ENCODE peak calls at places on chromosomes 5 and 9, in ten cellular contexts. E is progenitor cell of endocrine pancreas, C is left ventricle myocardium inferior, O is upper lobe of right lung, V is A549, G is brain microvascular endothelial cell, D is GM12865, N is AG04450, L is suprapubic skin, X is cardiac fibroblast. U is an unnamed sample.

GRCh38 chr5:180784497-180785097 is 18.0 kb downstream of the MGAT1 start:
- DNase-seq in E (no peak), C (peak), O (peak), V (peak), G (peak), D (peak), N (peak), L (no peak), X (peak), U (peak)

GRCh38 chr5:179342577-179342976 is 2.7 kb downstream of the ADAMTS2 start:
- DNase-seq in E (no peak), C (no peak), O (no peak), V (no peak), G (peak), D (no peak), N (no peak), L (no peak), X (peak), U (no peak)

GRCh38 chr5:158382473-158382872 is 523.5 kb upstream of the CLINT1 start:
- DNase-seq in E (no peak), C (peak), O (peak), V (peak), G (peak), D (peak), N (peak), L (peak), X (peak), U (no peak)

GRCh38 chr5:32612134-32612888 is 27.0 kb downstream of the SUB1 start:
- DNase-seq in E (no peak), C (no peak), O (no peak), V (no peak), G (peak), D (no peak), N (no peak), L (no peak), X (peak), U (no peak)

GRCh38 chr5:32767948-32768427 is 56.9 kb downstream of the NPR3 start:
- DNase-seq in E (no peak), C (no peak), O (no peak), V (peak), G (peak), D (no peak), N (peak), L (no peak), X (peak), U (no peak)

GRCh38 chr5:17000296-17000939 is 64.3 kb upstream of the MYO10 start:
- DNase-seq in E (no peak), C (no peak), O (no peak), V (peak), G (peak), D (no peak), N (peak), L (no peak), X (peak), U (no peak)

GRCh38 chr9:113992276-113992951 is 85.7 kb downstream of the AMBP start:
- DNase-seq in E (no peak), C (peak), O (no peak), V (no peak), G (no peak), D (no peak), N (no peak), L (peak), X (no peak), U (no peak)

GRCh38 chr5:113806823-113807222 is 293.3 kb downstream of the YTHDC2 start:
- DNase-seq in E (no peak), C (no peak), O (no peak), V (no peak), G (no peak), D (no peak), N (no peak), L (no peak), X (peak), U (no peak)

GRCh38 chr9:124285903-124286291 is 28.1 kb downstream of the NEK6 start:
- DNase-seq in E (no peak), C (peak), O (peak), V (peak), G (peak), D (peak), N (peak), L (no peak), X (peak), U (no peak)

GRCh38 chr5:140295414-140295813 is 7.5 kb downstream of the PFDN1 start:
- DNase-seq in E (no peak), C (no peak), O (no peak), V (peak), G (peak), D (peak), N (peak), L (no peak), X (peak), U (no peak)

GRCh38 chr5:112681481-112681908 is 56.2 kb upstream of the APC start:
- DNase-seq in E (no peak), C (no peak), O (no peak), V (no peak), G (no peak), D (peak), N (no peak), L (no peak), X (no peak), U (no peak)

GRCh38 chr5:180825768-180826525 is 23.3 kb upstream of the MGAT1 start:
- DNase-seq in E (no peak), C (no peak), O (no peak), V (no peak), G (peak), D (no peak), N (no peak), L (no peak), X (peak), U (no peak)

GRCh38 chr9:137491735-137492432 is 32.8 kb upstream of the NSMF start:
- DNase-seq in E (no peak), C (no peak), O (peak), V (no peak), G (no peak), D (no peak), N (no peak), L (no peak), X (no peak), U (no peak)

GRCh38 chr5:9516591-9516990 is 29.3 kb downstream of the SEMA5A start:
- DNase-seq in E (no peak), C (no peak), O (no peak), V (no peak), G (no peak), D (no peak), N (no peak), L (no peak), X (no peak), U (no peak)
- TF ChIP-seq CTCF in E (no peak), C (no peak), O (no peak), V (no peak), G (peak), D (no peak), N (no peak), L (no peak), X (no peak), U (no peak)

GRCh38 chr5:36458746-36459145 is 147.7 kb upstream of the SLC1A3 start:
- DNase-seq in E (no peak), C (no peak), O (no peak), V (no peak), G (no peak), D (no peak), N (no peak), L (no peak), X (no peak), U (no peak)

GRCh38 chr5:36457511-36458260 is 148.7 kb upstream of the SLC1A3 start:
- DNase-seq in E (no peak), C (no peak), O (no peak), V (no peak), G (no peak), D (no peak), N (no peak), L (no peak), X (peak), U (no peak)

GRCh38 chr5:36462295-36463021 is 143.9 kb upstream of the SLC1A3 start:
- DNase-seq in E (no peak), C (no peak), O (no peak), V (no peak), G (no peak), D (no peak), N (no peak), L (no peak), X (no peak), U (no peak)

GRCh38 chr5:36459191-36460135 is 146.9 kb upstream of the SLC1A3 start:
- DNase-seq in E (no peak), C (no peak), O (no peak), V (peak), G (no peak), D (peak), N (no peak), L (no peak), X (no peak), U (no peak)
- TF ChIP-seq CTCF in E (peak), C (no peak), O (peak), V (peak), G (peak), D (peak), N (peak), L (no peak), X (peak), U (peak)

GRCh38 chr5:110803467-110804326 is 64.9 kb downstream of the SLC25A46 start:
- DNase-seq in E (no peak), C (no peak), O (no peak), V (no peak), G (no peak), D (no peak), N (no peak), L (no peak), X (no peak), U (no peak)
- TF ChIP-seq CTCF in E (no peak), C (no peak), O (no peak), V (no peak), G (no peak), D (no peak), N (no peak), L (no peak), X (no peak), U (no peak)

GRCh38 chr5:169150108-169150507 is 150.8 kb downstream of the SLIT3 start:
- DNase-seq in E (no peak), C (no peak), O (no peak), V (no peak), G (no peak), D (no peak), N (no peak), L (no peak), X (no peak), U (no peak)

GRCh38 chr5:169151051-169151805 is 149.7 kb downstream of the SLIT3 start:
- DNase-seq in E (no peak), C (no peak), O (no peak), V (no peak), G (no peak), D (no peak), N (no peak), L (no peak), X (no peak), U (no peak)

GRCh38 chr5:169148066-169148740 is 152.7 kb downstream of the SLIT3 start:
- DNase-seq in E (no peak), C (no peak), O (no peak), V (no peak), G (no peak), D (no peak), N (no peak), L (no peak), X (no peak), U (no peak)

GRCh38 chr5:169147542-169147941 is 153.4 kb downstream of the SLIT3 start:
- DNase-seq in E (no peak), C (no peak), O (no peak), V (no peak), G (no peak), D (no peak), N (no peak), L (no peak), X (no peak), U (no peak)

DNA sequence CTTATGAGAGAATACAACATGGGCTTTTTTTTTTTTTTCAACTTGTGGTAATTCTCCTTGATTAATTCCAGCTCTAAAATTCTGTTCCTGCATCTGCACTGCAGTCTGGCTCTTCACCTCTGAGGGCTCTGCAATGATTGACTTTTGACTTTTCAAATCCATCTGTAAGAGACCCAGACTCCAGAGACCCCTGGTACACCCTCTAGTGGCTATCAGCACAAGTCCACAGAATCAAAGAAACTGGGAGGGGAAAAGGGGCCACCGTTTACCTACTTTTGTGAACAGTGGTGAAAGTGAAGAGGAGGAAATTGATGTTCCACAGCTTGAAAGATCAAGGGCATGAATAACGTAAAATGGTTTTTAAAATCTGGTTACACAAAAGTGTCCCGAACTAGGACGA is 151.6 kb downstream of the SLIT3 start:
- DNase-seq in E (no peak), C (no peak), O (no peak), V (peak), G (no peak), D (no peak), N (no peak), L (no peak), X (no peak), U (no peak)
- TF ChIP-seq CTCF in E (peak), C (no peak), O (peak), V (peak), G (peak), D (no peak), N (peak), L (no peak), X (no peak), U (peak)

U was measured in type B pancreatic cell.